ENCODE peak calls at places on chromosomes 3 and 15, in six cellular contexts. P is H9, V is IMR-90, Y is mesenchymal stem cell, S is neuronal stem cell, E is H1. T is an unnamed sample.

GRCh38 chr3:133573629-133574194 is at the start of gene CDV3:
- DNase-seq in P (no peak), Y (no peak), E (no peak), S (no peak), V (no peak), T (no peak)

GRCh38 chr15:43125095-43125661 is 8.2 kb upstream of the TMEM62 start:
- DNase-seq in S (no peak), E (no peak), Y (no peak), V (no peak), P (no peak), T (no peak)

GRCh38 chr15:101244039-101244781 is 7.6 kb downstream of the CHSY1 start:
- DNase-seq in S (no peak), Y (no peak), P (no peak), E (no peak), V (peak; percentile 60), T (no peak)

GRCh38 chr15:98941595-98942255 is 65.9 kb downstream of the PGPEP1L start:
- DNase-seq in S (no peak), V (no peak), Y (no peak), P (no peak), E (no peak), T (no peak)

GRCh38 chr15:92925409-92925808 is 25.3 kb downstream of the CHD2 start:
- DNase-seq in V (no peak), E (no peak), Y (no peak), P (no peak), S (no peak), T (no peak)

GRCh38 chr15:33846151-33846550 is 122.1 kb upstream of the CHRM5 start:
- DNase-seq in S (no peak), V (no peak), Y (no peak), E (no peak), P (no peak), T (peak; percentile 96)

GRCh38 chr3:175383366-175383765 is 524.2 kb downstream of the NAALADL2 start:
- DNase-seq in P (no peak), Y (no peak), E (no peak), V (peak; percentile 7), S (no peak), T (no peak)

GRCh38 chr15:61702224-61703120 is 357.8 kb downstream of the VPS13C start:
- DNase-seq in S (no peak), P (peak; percentile 61), V (no peak), Y (no peak), E (peak; percentile 25), T (no peak)

GRCh38 chr3:66582721-66583141 is 81.9 kb upstream of the LRIG1 start:
- DNase-seq in V (no peak), Y (no peak), E (no peak), S (no peak), P (no peak), T (no peak)

GRCh38 chr3:177490626-177491025 is 293.3 kb upstream of the TBL1XR1 start:
- DNase-seq in V (no peak), P (no peak), E (no peak), S (no peak), Y (no peak), T (no peak)

GRCh38 chr15:42727740-42728355 is 9.1 kb downstream of the CDAN1 start:
- DNase-seq in E (no peak), V (no peak), S (no peak), Y (no peak), P (no peak), T (no peak)

GRCh38 chr3:22401499-22401898 is 650.5 kb upstream of the ZNF385D start:
- DNase-seq in Y (no peak), P (no peak), S (no peak), E (no peak), V (no peak), T (no peak)

GRCh38 chr15:59400103-59400813 is 27.6 kb upstream of the MYO1E start:
- DNase-seq in S (no peak), E (no peak), Y (no peak), V (no peak), P (no peak), T (no peak)

GRCh38 chr3:193890036-193890897 is 245.7 kb upstream of the HES1 start:
- DNase-seq in P (no peak), Y (no peak), V (no peak), S (no peak), E (no peak), T (no peak)

GRCh38 chr15:67241132-67241855 is 13.2 kb downstream of the AAGAB start:
- DNase-seq in E (no peak), S (no peak), V (no peak), Y (no peak), P (no peak), T (no peak)

GRCh38 chr15:70036585-70037343 is 61.0 kb downstream of the TLE3 start:
- DNase-seq in P (no peak), E (no peak), V (no peak), Y (no peak), S (no peak), T (peak; percentile 97)

GRCh38 chr3:149529099-149529498 is 54.6 kb downstream of the TM4SF4 start:
- DNase-seq in Y (no peak), P (no peak), E (no peak), V (no peak), S (no peak), T (no peak)

GRCh38 chr3:196774845-196775422 is 35.3 kb downstream of the PAK2 start:
- DNase-seq in P (no peak), E (no peak), V (peak; percentile 21), S (no peak), Y (no peak), T (peak; percentile 29)

GRCh38 chr3:153284282-153284938 is 122.4 kb downstream of the RAP2B start:
- DNase-seq in E (no peak), S (no peak), P (no peak), Y (peak; percentile 89), V (peak; percentile 96), T (peak; percentile 51)

GRCh38 chr15:26091184-26091583 is 228.1 kb upstream of the ATP10A start:
- DNase-seq in Y (no peak), V (no peak), S (no peak), E (no peak), P (no peak), T (no peak)

GRCh38 chr15:43270676-43271306 is 4.1 kb upstream of the TGM5 start:
- DNase-seq in S (no peak), P (no peak), E (no peak), Y (no peak), V (no peak), T (no peak)

GRCh38 chr3:68116580-68116979 is 462.2 kb upstream of the SUCLG2 start:
- DNase-seq in E (no peak), P (no peak), Y (no peak), V (no peak), S (no peak), T (no peak)

GRCh38 chr3:14142567-14143270 is 17.9 kb downstream of the TMEM43 start:
- DNase-seq in Y (peak; percentile 15), P (no peak), S (no peak), E (no peak), V (no peak), T (peak; percentile 65)

GRCh38 chr3:130648293-130648692 is 98.3 kb downstream of the PIK3R4 start:
- DNase-seq in E (no peak), Y (no peak), S (no peak), V (no peak), P (no peak), T (no peak)
- H3K14ac ChIP-seq in E (no peak overlapping the region), Y (no peak overlapping the region), S (no peak overlapping the region), V (no peak overlapping the region), P (no peak overlapping the region), T (no peak overlapping the region)

GRCh38 chr3:115658032-115658336 is 34.7 kb downstream of the GAP43 start:
- DNase-seq in V (no peak), E (no peak), S (no peak), P (no peak), Y (no peak), T (no peak)

GRCh38 chr3:115652738-115653137 is 29.4 kb downstream of the GAP43 start:
- DNase-seq in Y (no peak), V (no peak), P (no peak), S (no peak), E (no peak), T (no peak)

GRCh38 chr3:115658337-115659181 is 35.2 kb downstream of the GAP43 start:
- DNase-seq in Y (peak; percentile 82), V (peak; percentile 82), E (peak; percentile 72), P (peak; percentile 86), S (peak; percentile 83), T (peak; percentile 42)

GRCh38 chr3:115657168-115657567 is 33.9 kb downstream of the GAP43 start:
- DNase-seq in Y (no peak), E (no peak), S (no peak), P (peak; percentile 30), V (no peak), T (no peak)

DNA sequence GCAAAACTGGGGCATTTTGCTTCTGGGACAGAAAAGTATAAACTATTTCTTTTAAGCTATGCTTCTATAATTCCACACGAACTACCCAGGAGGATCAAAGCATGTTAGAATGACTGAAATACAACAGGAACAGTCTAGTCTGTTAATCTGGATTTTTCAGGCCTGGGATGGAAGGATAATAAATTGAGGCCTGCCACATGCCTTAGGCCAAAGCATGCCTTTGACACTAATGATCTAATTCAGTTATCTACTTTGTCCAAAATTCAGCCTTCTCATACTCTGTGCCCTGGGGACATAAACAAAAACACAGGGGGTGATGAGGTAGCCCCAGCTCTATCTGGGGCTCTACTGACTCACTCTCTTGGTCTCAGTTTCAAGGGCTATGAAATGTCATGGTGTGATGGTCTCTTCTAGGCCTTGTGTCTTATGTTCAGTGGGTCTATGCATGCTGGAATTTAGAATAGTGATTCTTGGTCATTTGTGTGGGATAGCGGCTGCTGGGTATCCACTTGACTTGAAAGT is 32.5 kb downstream of the GAP43 start:
- DNase-seq in V (no peak), E (no peak), Y (no peak), P (no peak), S (no peak), T (no peak)
- H3K14ac ChIP-seq in V (no peak overlapping the region), E (no peak overlapping the region), Y (no peak overlapping the region), P (no peak overlapping the region), S (no peak overlapping the region), T (no peak overlapping the region)

GRCh38 chr3:150631515-150632221 is 28.5 kb downstream of the SELENOT start:
- DNase-seq in S (no peak), Y (no peak), P (no peak), V (no peak), E (no peak), T (no peak)

GRCh38 chr3:150626148-150626930 is 23.2 kb downstream of the SELENOT start:
- DNase-seq in Y (no peak), E (no peak), V (no peak), P (no peak), S (no peak), T (no peak)

GRCh38 chr3:150623945-150624344 is 20.8 kb downstream of the SELENOT start:
- DNase-seq in Y (no peak), E (no peak), S (no peak), V (peak; percentile 18), P (no peak), T (no peak)

DNA sequence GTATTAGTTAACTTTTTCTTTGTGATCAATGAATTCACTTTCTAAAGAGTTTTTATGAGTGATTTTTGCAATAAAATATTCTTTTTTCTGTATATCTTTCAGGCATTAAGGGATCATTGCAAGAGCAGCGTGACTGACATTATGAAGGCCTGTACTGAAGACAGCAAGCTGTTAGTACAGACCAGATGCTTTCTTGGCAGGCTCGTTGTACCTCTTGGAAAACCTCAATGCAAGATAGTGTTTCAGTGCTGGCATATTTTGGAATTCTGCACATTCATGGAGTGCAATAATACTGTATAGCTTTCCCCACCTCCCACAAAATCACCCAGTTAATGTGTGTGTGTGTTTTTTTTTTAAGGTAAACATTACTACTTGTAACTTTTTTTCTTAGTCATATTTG is 24.4 kb downstream of the SELENOT start:
- DNase-seq in P (no peak), V (peak; percentile 40), E (no peak), S (no peak), Y (no peak), T (no peak)
- H3K14ac ChIP-seq in P (no peak overlapping the region), V (no peak overlapping the region), E (no peak overlapping the region), S (no peak overlapping the region), Y (no peak overlapping the region), T (no peak overlapping the region)

GRCh38 chr3:59149166-59149565 is 99.3 kb upstream of the CFAP20DC start:
- DNase-seq in E (no peak), P (no peak), Y (no peak), V (no peak), S (no peak), T (no peak)
- H3K14ac ChIP-seq in E (no peak overlapping the region), P (no peak overlapping the region), Y (no peak overlapping the region), V (no peak overlapping the region), S (no peak overlapping the region), T (no peak overlapping the region)

T was measured in trophoblast cell.